ENCODE peak calls at places on chromosome 22, in five cellular contexts. K, Q, Z, H and P are unnamed samples.
A peak's percentile ranks its signal among the peaks of the same experiment; 100 is the strongest.

GRCh38 chr22:24876700-24877099 is 69.8 kb downstream of the LHFPL7 start:
- DNase-seq in Z (no peak), H (no peak), K (no peak), Q (no peak), P (no peak)

GRCh38 chr22:50530280-50530856 is 556 bp upstream of the TYMP start:
- DNase-seq in Z (peak; percentile 83), H (no peak), K (no peak), Q (no peak), P (no peak)

GRCh38 chr22:48138427-48138826 is 1376.0 kb downstream of the TBC1D22A start:
- DNase-seq in Q (no peak), Z (no peak), K (no peak), H (no peak), P (no peak)

GRCh38 chr22:49112176-49112575 is 715.5 kb downstream of the BRD1 start:
- DNase-seq in Z (no peak), K (no peak), Q (no peak), H (no peak), P (no peak)

GRCh38 chr22:19291218-19291579 is 320 bp downstream of the CLTCL1 start:
- DNase-seq in H (no peak), Z (peak; percentile 9), K (no peak), Q (peak; percentile 8), P (no peak)

GRCh38 chr22:17773606-17774205 is 563 bp downstream of the BID start:
- DNase-seq in H (peak; percentile 69), K (peak; percentile 19), Q (peak; percentile 53), Z (peak; percentile 39), P (peak; percentile 34)

GRCh38 chr22:20440637-20441591 is 3.3 kb upstream of the SCARF2 start:
- DNase-seq in Z (no peak), K (no peak), H (no peak), Q (no peak), P (no peak)

GRCh38 chr22:48643066-48643731 is 1184.5 kb downstream of the BRD1 start:
- DNase-seq in K (no peak), Q (no peak), Z (no peak), H (no peak), P (no peak)

GRCh38 chr22:33573479-33573878 is 346.8 kb downstream of the LARGE1 start:
- DNase-seq in H (no peak), Q (no peak), K (no peak), Z (no peak), P (no peak)

GRCh38 chr22:17844150-17844549 is 69.9 kb upstream of the BID start:
- DNase-seq in K (no peak), H (no peak), Z (no peak), Q (no peak), P (no peak)

GRCh38 chr22:45680932-45681700 is 9.5 kb downstream of the ATXN10 start:
- DNase-seq in H (no peak), K (no peak), Q (no peak), Z (peak; percentile 54), P (peak; percentile 35)

GRCh38 chr22:48423481-48423901 is 1404.2 kb downstream of the BRD1 start:
- DNase-seq in K (no peak), Q (no peak), Z (no peak), H (no peak), P (no peak)

GRCh38 chr22:40729284-40729683 is 50.0 kb downstream of the MCHR1 start:
- DNase-seq in K (no peak), H (no peak), Z (no peak), Q (no peak), P (no peak)

GRCh38 chr22:49648053-49648452 is 179.6 kb downstream of the BRD1 start:
- DNase-seq in K (no peak), Q (no peak), H (no peak), Z (no peak), P (no peak)

GRCh38 chr22:31973739-31974138 is 29.4 kb downstream of the YWHAH start:
- DNase-seq in Q (no peak), H (no peak), Z (no peak), K (no peak), P (no peak)

GRCh38 chr22:19962909-19963806 is 21.5 kb upstream of the TXNRD2 start:
- DNase-seq in Q (no peak), Z (peak; percentile 66), K (no peak), H (peak; percentile 87), P (peak; percentile 43)

GRCh38 chr22:32205974-32206773 is 1.3 kb upstream of the RFPL2 start:
- DNase-seq in H (peak; percentile 16), Q (no peak), K (no peak), Z (no peak), P (no peak)

GRCh38 chr22:38732251-38732815 is 23.5 kb downstream of the SUN2 start:
- DNase-seq in H (no peak), Q (no peak), K (no peak), Z (no peak), P (no peak)

GRCh38 chr22:22210889-22211833 is 33.4 kb upstream of the VPREB1 start:
- DNase-seq in K (no peak), Z (no peak), H (no peak), Q (no peak), P (no peak)

GRCh38 chr22:19610518-19611253 is 86.5 kb upstream of the CLDN5 start:
- DNase-seq in K (no peak), H (no peak), Z (no peak), Q (peak; percentile 38), P (no peak)

GRCh38 chr22:47169801-47170140 is 407.3 kb downstream of the TBC1D22A start:
- DNase-seq in Q (no peak), K (no peak), Z (no peak), H (no peak), P (no peak)

GRCh38 chr22:46085831-46086576 is 64.3 kb upstream of the PPARA start:
- DNase-seq in Q (no peak), H (no peak), Z (peak; percentile 58), K (no peak), P (no peak)

GRCh38 chr22:37672920-37673453 is 2.4 kb upstream of the LGALS1 start:
- DNase-seq in K (no peak), Q (no peak), Z (no peak), H (no peak), P (no peak)

GRCh38 chr22:28813772-28814518 is 13.6 kb upstream of the XBP1 start:
- DNase-seq in Q (no peak), K (no peak), Z (no peak), H (no peak), P (no peak)